ENCODE peak calls at places on chromosomes 4 and X, in five cellular contexts. Z, S, E, I and T are unnamed samples.

GRCh38 chr4:89469930-89470375 is 162.4 kb upstream of the GPRIN3 start:
- DNase-seq in Z (peak; percentile 25), E (no peak), I (no peak), S (no peak), T (no peak)

GRCh38 chr4:141660880-141661279 is 24.5 kb downstream of the IL15 start:
- DNase-seq in Z (no peak), S (no peak), I (no peak), E (no peak), T (no peak)

GRCh38 chr4:86033171-86033570 is 326.7 kb downstream of the MAPK10 start:
- DNase-seq in Z (no peak), S (peak; percentile 73), E (no peak), I (no peak), T (no peak)

GRCh38 chr4:173591760-173592159 is 61.7 kb upstream of the HAND2 start:
- DNase-seq in S (no peak), I (no peak), E (no peak), Z (no peak), T (no peak)

GRCh38 chrX:35919536-35920309 is at the start of gene CFAP47:
- DNase-seq in E (peak; percentile 54), I (no peak), S (no peak), Z (peak; percentile 51), T (peak; percentile 43)

GRCh38 chr4:35300996-35301774 is 943.1 kb downstream of the ARAP2 start:
- DNase-seq in S (no peak), Z (no peak), I (no peak), E (no peak), T (no peak)

GRCh38 chrX:69024931-69025330 is 140.3 kb downstream of the PJA1 start:
- DNase-seq in S (peak; percentile 79), Z (peak; percentile 23), I (peak; percentile 80), E (no peak), T (peak; percentile 74)

GRCh38 chr4:155777971-155778710 is 19.3 kb downstream of the GUCY1B1 start:
- DNase-seq in S (no peak), E (no peak), I (peak; percentile 30), Z (no peak), T (no peak)

GRCh38 chr4:122384245-122384644 is 5.4 kb downstream of the ADAD1 start:
- DNase-seq in S (no peak), Z (no peak), I (no peak), E (no peak), T (no peak)

GRCh38 chr4:57100979-57101629 is 9.1 kb downstream of the IGFBP7 start:
- DNase-seq in S (no peak), Z (no peak), I (no peak), E (no peak), T (no peak)

GRCh38 chrX:84219551-84219950 is 31.6 kb upstream of the RPS6KA6 start:
- DNase-seq in Z (no peak), S (no peak), E (no peak), I (no peak), T (no peak)

GRCh38 chr4:38003628-38004027 is 43.4 kb downstream of the PTTG2 start:
- DNase-seq in I (no peak), Z (no peak), S (no peak), E (no peak), T (no peak)

GRCh38 chr4:185113340-185113739 is 29.7 kb upstream of the SLC25A4 start:
- DNase-seq in Z (no peak), E (no peak), S (no peak), I (no peak), T (no peak)